ENCODE peak calls at places on chromosome 15, in eight cellular contexts. I, F, W, X, S, J, Q and G are unnamed samples.

GRCh38 chr15:78374436-78375393 is 34.6 kb downstream of the CRABP1 start:
- DNase-seq in I (no peak), F (peak), W (no peak), X (no peak), S (no peak), J (no peak), Q (no peak), G (no peak)

GRCh38 chr15:83278191-83278590 is 6.3 kb downstream of the BNC1 start:
- DNase-seq in I (peak), F (no peak), W (peak), X (no peak), S (no peak), J (peak), Q (no peak), G (no peak)

GRCh38 chr15:90680371-90680935 is 36.7 kb upstream of the BLM start:
- DNase-seq in I (peak), F (no peak), W (peak), X (no peak), S (no peak), J (peak), Q (no peak), G (peak)

GRCh38 chr15:101808201-101808600 is 3.8 kb upstream of the OR4F15 start:
- DNase-seq in I (no peak), F (no peak), W (peak), X (no peak), S (no peak), J (peak), Q (no peak), G (peak)

GRCh38 chr15:81362790-81363189 is 11.2 kb downstream of the TMC3 start:
- DNase-seq in I (no peak), F (no peak), W (no peak), X (no peak), S (no peak), J (no peak), Q (no peak), G (peak)

GRCh38 chr15:101510212-101511197 is 21.0 kb upstream of the PCSK6 start:
- DNase-seq in I (no peak), F (no peak), W (no peak), X (no peak), S (no peak), J (no peak), Q (no peak), G (no peak)

GRCh38 chr15:96553006-96553405 is 222.5 kb downstream of the NR2F2 start:
- DNase-seq in I (no peak), F (no peak), W (no peak), X (no peak), S (no peak), J (no peak), Q (no peak), G (no peak)

GRCh38 chr15:72599855-72600464 is 54.5 kb upstream of the GOLGA6B start:
- DNase-seq in I (peak), F (peak), W (peak), X (peak), S (no peak), J (peak), Q (no peak), G (peak)

GRCh38 chr15:70526221-70526973 is 237.0 kb downstream of the UACA start:
- DNase-seq in I (peak), F (peak), W (peak), X (no peak), S (no peak), J (peak), Q (no peak), G (peak)

GRCh38 chr15:52181938-52182780 is 9.0 kb downstream of the GNB5 start:
- DNase-seq in I (no peak), F (no peak), W (no peak), X (no peak), S (no peak), J (no peak), Q (no peak), G (no peak)

GRCh38 chr15:68818088-68818670 is 2.5 kb downstream of the ANP32A start:
- DNase-seq in I (peak), F (peak), W (peak), X (peak), S (peak), J (peak), Q (peak), G (peak)

GRCh38 chr15:69066646-69066995 is 52.1 kb downstream of the NOX5 start:
- DNase-seq in I (no peak), F (no peak), W (no peak), X (no peak), S (no peak), J (no peak), Q (no peak), G (no peak)

GRCh38 chr15:96181873-96182301 is 148.6 kb upstream of the NR2F2 start:
- DNase-seq in I (peak), F (no peak), W (peak), X (no peak), S (no peak), J (peak), Q (peak), G (peak)

GRCh38 chr15:57922780-57923179 is 142.7 kb downstream of the ALDH1A2 start:
- DNase-seq in I (peak), F (no peak), W (no peak), X (no peak), S (no peak), J (peak), Q (peak), G (no peak)

GRCh38 chr15:72979308-72979707 is 73.0 kb upstream of the NEO1 start:
- DNase-seq in I (no peak), F (no peak), W (no peak), X (no peak), S (no peak), J (no peak), Q (no peak), G (no peak)

GRCh38 chr15:100725121-100726069 is 123.0 kb downstream of the ASB7 start:
- DNase-seq in I (peak), F (no peak), W (peak), X (no peak), S (no peak), J (peak), Q (no peak), G (peak)

GRCh38 chr15:39066677-39067076 is 502.1 kb upstream of the RASGRP1 start:
- DNase-seq in I (no peak), F (no peak), W (no peak), X (no peak), S (no peak), J (no peak), Q (no peak), G (no peak)
- TF ChIP-seq CTCF in I (no peak), F (no peak), W (no peak), X (no peak), S (no peak), J (no peak), Q (no peak), G (no peak)

GRCh38 chr15:77130315-77130930 is 59.5 kb upstream of the TSPAN3 start:
- DNase-seq in I (no peak), F (no peak), W (no peak), X (no peak), S (no peak), J (no peak), Q (no peak), G (no peak)
- TF ChIP-seq CTCF in I (no peak), F (no peak), W (no peak), X (no peak), S (no peak), J (no peak), Q (no peak), G (no peak)

GRCh38 chr15:48177875-48178611 is at the start of gene MYEF2:
- DNase-seq in I (peak), F (peak), W (peak), X (peak), S (peak), J (peak), Q (peak), G (peak)
- TF ChIP-seq CTCF in I (no peak), F (no peak), W (no peak), X (no peak), S (no peak), J (no peak), Q (no peak), G (no peak)

GRCh38 chr15:36544518-36545383 is 34.7 kb upstream of the CDIN1 start:
- DNase-seq in I (peak), F (no peak), W (peak), X (no peak), S (no peak), J (no peak), Q (no peak), G (peak)

GRCh38 chr15:36550650-36551049 is 28.8 kb upstream of the CDIN1 start:
- DNase-seq in I (no peak), F (no peak), W (no peak), X (no peak), S (no peak), J (no peak), Q (no peak), G (no peak)

DNA sequence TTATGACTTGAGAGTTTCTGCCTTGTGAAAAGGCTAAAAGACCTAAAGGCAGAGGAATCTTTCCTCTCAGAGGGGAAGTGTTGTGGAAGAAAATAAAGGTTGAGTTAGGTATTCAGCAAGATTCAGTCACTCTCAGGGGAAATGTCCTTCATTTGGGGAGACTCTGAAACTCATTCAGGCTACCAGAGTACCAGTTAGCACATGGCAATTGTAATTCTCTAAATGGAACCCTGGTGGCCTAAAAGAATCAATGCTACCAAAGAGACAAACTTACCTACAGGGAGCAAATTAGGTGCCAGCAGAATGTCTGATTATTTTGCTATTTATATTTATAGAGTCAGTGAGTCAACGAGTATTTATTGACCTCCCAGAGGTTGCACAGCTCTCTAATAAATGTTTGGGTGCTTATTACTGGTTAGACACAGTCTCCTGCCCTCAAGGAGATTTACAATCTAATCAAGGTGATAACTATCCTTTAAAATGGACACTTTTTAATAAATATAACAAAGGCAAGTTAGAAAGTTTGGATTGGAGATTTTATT is 33.9 kb upstream of the CDIN1 start:
- DNase-seq in I (no peak), F (no peak), W (no peak), X (no peak), S (no peak), J (no peak), Q (no peak), G (no peak)
- TF ChIP-seq CTCF in I (no peak), F (no peak), W (no peak), X (no peak), S (no peak), J (no peak), Q (no peak), G (no peak)

DNA sequence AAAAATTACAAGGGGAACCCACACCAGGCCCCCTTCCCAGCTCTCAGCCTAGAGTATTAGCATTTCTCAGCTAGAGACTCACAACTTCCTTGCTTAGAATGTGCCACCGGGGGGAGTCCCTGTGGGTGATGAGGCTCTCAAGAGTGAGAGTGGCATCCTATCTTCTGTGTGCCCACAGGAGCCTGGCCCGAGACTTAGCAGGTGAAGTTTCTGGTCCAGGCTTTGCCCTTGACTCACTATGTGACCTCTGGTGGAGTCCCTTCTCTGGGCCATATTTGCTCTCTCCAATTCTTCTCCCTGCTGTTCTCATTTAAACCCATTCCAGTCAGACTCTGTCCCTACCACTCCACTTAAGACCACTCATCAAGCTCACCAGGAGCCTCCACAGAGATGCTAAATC is 18.1 kb downstream of the CLK3 start:
- DNase-seq in I (no peak), F (peak), W (no peak), X (no peak), S (no peak), J (no peak), Q (no peak), G (no peak)
- TF ChIP-seq CTCF in I (no peak), F (no peak), W (no peak), X (no peak), S (no peak), J (no peak), Q (no peak), G (no peak)

GRCh38 chr15:84634228-84634837 is 19.8 kb downstream of the WDR73 start:
- DNase-seq in I (no peak), F (no peak), W (no peak), X (no peak), S (no peak), J (no peak), Q (no peak), G (peak)
- TF ChIP-seq CTCF in I (no peak), F (no peak), W (no peak), X (no peak), S (no peak), J (no peak), Q (no peak), G (no peak)

GRCh38 chr15:94526071-94526689 is 294.8 kb downstream of the MCTP2 start:
- DNase-seq in I (no peak), F (no peak), W (no peak), X (no peak), S (no peak), J (no peak), Q (no peak), G (no peak)
- TF ChIP-seq CTCF in I (no peak), F (peak), W (peak), X (peak), S (no peak), J (peak), Q (peak), G (no peak)

GRCh38 chr15:38996111-38996541 is 431.5 kb upstream of the RASGRP1 start:
- DNase-seq in I (peak), F (no peak), W (peak), X (no peak), S (no peak), J (peak), Q (no peak), G (peak)

GRCh38 chr15:38994310-38994709 is 429.7 kb upstream of the RASGRP1 start:
- DNase-seq in I (peak), F (no peak), W (peak), X (no peak), S (no peak), J (no peak), Q (no peak), G (peak)

GRCh38 chr15:38992541-38993334 is 428.1 kb upstream of the RASGRP1 start:
- DNase-seq in I (peak), F (no peak), W (no peak), X (peak), S (no peak), J (no peak), Q (no peak), G (peak)

GRCh38 chr15:38991701-38992100 is 427.1 kb upstream of the RASGRP1 start:
- DNase-seq in I (peak), F (no peak), W (peak), X (no peak), S (no peak), J (peak), Q (no peak), G (peak)

GRCh38 chr15:38991126-38991525 is 426.5 kb upstream of the RASGRP1 start:
- DNase-seq in I (peak), F (no peak), W (peak), X (no peak), S (no peak), J (peak), Q (no peak), G (peak)
- TF ChIP-seq CTCF in I (peak), F (peak), W (peak), X (peak), S (peak), J (peak), Q (peak), G (peak)

DNA sequence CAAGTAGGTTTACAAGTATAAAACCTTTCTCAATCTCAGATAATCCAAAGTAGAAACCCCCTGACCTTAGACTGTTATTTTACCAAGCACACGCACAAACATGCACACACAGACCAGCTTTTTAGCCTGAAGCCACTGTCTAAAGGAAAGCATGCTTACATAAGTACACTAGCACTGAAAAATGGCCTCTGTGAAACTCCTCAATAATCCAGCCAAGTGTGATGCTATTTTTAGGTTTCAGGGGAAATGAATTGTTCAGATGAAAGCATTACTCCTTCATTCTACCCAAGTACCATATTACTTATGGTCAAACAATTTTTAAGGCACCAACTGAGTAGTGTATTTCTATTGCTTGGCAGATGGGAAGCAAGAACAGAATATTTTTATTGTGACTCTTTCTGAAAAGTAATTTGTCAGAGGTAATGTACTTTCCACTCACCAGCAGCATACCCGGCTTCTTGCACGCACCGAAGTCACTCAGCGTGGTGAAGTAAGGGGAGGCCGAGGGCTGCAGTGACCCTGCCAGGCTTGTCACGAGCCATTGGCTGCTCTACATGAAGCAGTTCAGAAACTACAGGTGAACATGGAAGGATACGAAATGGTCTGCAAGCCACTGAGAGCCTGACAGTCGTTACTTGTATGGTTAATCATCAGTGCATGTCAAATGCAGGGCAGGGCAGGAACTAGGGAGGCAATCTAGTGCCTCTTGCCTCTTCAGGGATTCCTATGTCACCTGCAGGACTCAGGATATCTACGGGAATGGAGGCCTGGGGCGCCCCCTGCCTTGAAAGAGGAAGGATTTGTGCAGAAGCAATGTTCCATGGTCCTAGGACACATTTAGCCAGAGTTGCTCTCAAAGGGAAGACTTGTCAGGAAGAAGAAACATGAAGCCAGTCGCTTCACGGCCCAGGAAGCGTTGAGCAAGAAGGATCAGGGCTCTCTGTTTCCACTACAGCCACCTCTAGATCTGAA is 106.6 kb downstream of the GABRB3 start:
- DNase-seq in I (no peak), F (no peak), W (no peak), X (peak), S (no peak), J (no peak), Q (no peak), G (no peak)
- TF ChIP-seq CTCF in I (no peak), F (no peak), W (no peak), X (peak), S (no peak), J (no peak), Q (no peak), G (no peak)